ENCODE peak calls at places on chromosomes 16 and 17, in nine cellular contexts. U is A549; C is right cardiac atrium; T is uterus; P is cardiac muscle cell; K is naive thymus-derived CD4-positive, alpha-beta T cell; R is spleen; G is esophagus squamous epithelium; L is brain microvascular endothelial cell. H is an unnamed sample.

GRCh38 chr17:46028374-46028773 is 29.3 kb downstream of the STH start:
- DNase-seq in L (no peak), G (no peak), K (no peak), C (no peak), T (no peak), R (peak; percentile 19), P (no peak), U (no peak), H (no peak)

GRCh38 chr16:87086156-87086555 is 231.0 kb downstream of the C16orf95 start:
- DNase-seq in P (no peak), T (no peak), G (no peak), C (no peak), R (no peak), K (no peak), U (no peak), L (peak; percentile 73), H (no peak)

GRCh38 chr17:50621562-50621961 is 13.1 kb upstream of the ABCC3 start:
- DNase-seq in C (peak; percentile 32), G (no peak), P (no peak), T (no peak), L (no peak), K (no peak), U (no peak), R (no peak), H (peak; percentile 44)

GRCh38 chr17:39963826-39964225 is 1.0 kb downstream of the GSDMA start:
- DNase-seq in K (peak; percentile 33), U (no peak), L (no peak), T (no peak), C (no peak), G (no peak), P (no peak), R (no peak), H (no peak)

GRCh38 chr17:81471804-81472456 is 40.7 kb downstream of the ACTG1 start:
- DNase-seq in U (peak; percentile 94), G (no peak), L (peak; percentile 94), C (peak; percentile 77), R (no peak), P (peak; percentile 32), T (peak; percentile 93), K (no peak), H (peak; percentile 88)

GRCh38 chr17:2259769-2260536 is 43.6 kb downstream of the SMG6 start:
- DNase-seq in L (no peak), G (no peak), T (peak; percentile 78), P (no peak), U (no peak), C (no peak), R (no peak), K (peak; percentile 66), H (no peak)

GRCh38 chr16:86303787-86304685 is 206.3 kb upstream of the FOXF1 start:
- DNase-seq in L (no peak), R (no peak), U (no peak), K (no peak), C (peak; percentile 67), T (peak; percentile 68), P (no peak), G (no peak), H (no peak)

GRCh38 chr16:68297908-68298307 is 12.8 kb downstream of the SLC7A6OS start:
- DNase-seq in U (no peak), K (no peak), T (no peak), G (no peak), L (no peak), C (no peak), R (no peak), P (no peak), H (no peak)

GRCh38 chr17:62179525-62180161 is 114.6 kb upstream of the MED13 start:
- DNase-seq in P (no peak), T (no peak), K (no peak), U (peak; percentile 85), L (peak; percentile 50), G (no peak), C (no peak), R (no peak), H (no peak)

GRCh38 chr16:2008009-2008526 is 1.6 kb downstream of the ZNF598 start:
- DNase-seq in G (no peak), C (peak; percentile 71), P (no peak), T (no peak), K (no peak), L (no peak), R (peak; percentile 79), U (no peak), H (no peak)

GRCh38 chr17:78933959-78934568 is 8.9 kb upstream of the TIMP2 start:
- DNase-seq in L (peak; percentile 98), U (peak; percentile 92), G (peak; percentile 52), C (peak; percentile 99), K (no peak), R (peak; percentile 86), P (peak; percentile 46), T (peak; percentile 99), H (peak; percentile 87)

GRCh38 chr17:55323518-55324295 is 58.9 kb downstream of the HLF start:
- DNase-seq in R (no peak), K (no peak), U (no peak), C (no peak), L (no peak), T (no peak), G (no peak), P (no peak), H (no peak)

GRCh38 chr17:55322451-55322985 is 57.8 kb downstream of the HLF start:
- DNase-seq in R (no peak), K (no peak), L (no peak), C (no peak), P (no peak), U (no peak), G (no peak), T (no peak), H (no peak)

GRCh38 chr17:55320594-55321506 is 56.1 kb downstream of the HLF start:
- DNase-seq in U (no peak), G (no peak), C (no peak), T (no peak), P (no peak), L (no peak), R (no peak), K (no peak), H (no peak)

GRCh38 chr17:55319933-55320593 is 55.3 kb downstream of the HLF start:
- DNase-seq in G (no peak), L (no peak), C (no peak), K (no peak), R (no peak), T (no peak), U (no peak), P (no peak), H (no peak)

GRCh38 chr17:55321507-55322064 is 56.8 kb downstream of the HLF start:
- DNase-seq in P (no peak), K (no peak), L (no peak), U (no peak), C (no peak), T (no peak), G (no peak), R (no peak), H (no peak)
- H3K27ac ChIP-seq in P (no peak overlapping the region), K (no peak overlapping the region), L (no peak overlapping the region), U (no peak overlapping the region), C (no peak overlapping the region), T (peak overlapping the region; percentile 46), G (no peak overlapping the region), R (no peak overlapping the region), H (no peak overlapping the region)

GRCh38 chr17:29746669-29747068 is 124.0 kb upstream of the CORO6 start:
- DNase-seq in L (no peak), P (no peak), K (no peak), R (no peak), C (no peak), U (no peak), G (no peak), T (no peak), H (no peak)

GRCh38 chr17:29740017-29740416 is 117.3 kb upstream of the CORO6 start:
- DNase-seq in C (no peak), T (no peak), R (no peak), P (no peak), L (no peak), U (no peak), K (peak; percentile 20), G (no peak), H (no peak)

GRCh38 chr17:29747660-29748059 is 124.9 kb upstream of the CORO6 start:
- DNase-seq in C (no peak), K (no peak), T (no peak), P (no peak), U (no peak), R (no peak), G (no peak), L (no peak), H (no peak)

GRCh38 chr17:29742210-29742513 is 119.5 kb upstream of the CORO6 start:
- DNase-seq in L (no peak), C (no peak), G (no peak), U (no peak), P (no peak), K (no peak), R (no peak), T (no peak), H (no peak)

GRCh38 chr17:29744121-29744520 is 121.4 kb upstream of the CORO6 start:
- DNase-seq in T (no peak), C (no peak), K (no peak), P (no peak), R (no peak), G (no peak), L (no peak), U (no peak), H (no peak)
- H3K27ac ChIP-seq in T (no peak overlapping the region), C (peak overlapping the region; percentile 46), K (no peak overlapping the region), P (peak overlapping the region; percentile 80), R (no peak overlapping the region), G (peak overlapping the region; percentile 30), L (peak overlapping the region; percentile 28), U (peak overlapping the region; percentile 69), H (peak overlapping the region; percentile 60)

DNA sequence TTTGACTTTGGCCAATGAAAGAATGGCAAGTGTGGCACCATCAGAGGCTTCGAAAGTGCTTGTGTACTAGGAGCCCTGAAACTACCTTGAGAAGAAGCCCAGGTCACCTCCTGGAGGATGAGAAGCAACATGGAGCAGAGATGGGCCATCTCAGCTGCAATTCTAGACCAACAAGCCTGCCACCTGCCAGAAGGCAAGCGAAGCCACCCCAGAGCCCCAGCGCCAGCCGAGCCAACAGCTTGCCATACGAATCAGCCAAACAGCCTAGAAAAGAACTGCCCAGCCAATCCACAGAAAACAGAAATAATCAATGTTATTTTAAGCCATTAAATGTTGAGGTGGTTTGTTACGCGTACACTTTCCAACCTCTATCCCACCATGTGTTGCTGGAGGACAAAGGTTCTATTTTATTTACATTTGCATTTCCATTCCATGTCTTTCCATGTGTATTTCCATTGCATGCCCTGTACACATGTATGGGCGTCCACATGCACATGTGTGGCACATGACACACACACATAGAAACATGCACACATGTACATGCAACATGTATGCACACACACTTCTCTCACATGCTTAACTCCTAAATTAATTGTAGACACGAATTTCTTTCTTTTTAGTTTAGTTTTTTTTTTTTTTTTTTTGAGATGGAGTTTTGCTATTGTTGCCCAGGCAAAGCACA is 144.3 kb upstream of the TNRC6C start:
- DNase-seq in C (no peak), K (no peak), G (no peak), R (peak; percentile 22), U (no peak), L (no peak), P (no peak), T (no peak), H (no peak)
- H3K27ac ChIP-seq in C (no peak overlapping the region), K (no peak overlapping the region), G (no peak overlapping the region), R (no peak overlapping the region), U (no peak overlapping the region), L (no peak overlapping the region), P (no peak overlapping the region), T (no peak overlapping the region), H (no peak overlapping the region)

DNA sequence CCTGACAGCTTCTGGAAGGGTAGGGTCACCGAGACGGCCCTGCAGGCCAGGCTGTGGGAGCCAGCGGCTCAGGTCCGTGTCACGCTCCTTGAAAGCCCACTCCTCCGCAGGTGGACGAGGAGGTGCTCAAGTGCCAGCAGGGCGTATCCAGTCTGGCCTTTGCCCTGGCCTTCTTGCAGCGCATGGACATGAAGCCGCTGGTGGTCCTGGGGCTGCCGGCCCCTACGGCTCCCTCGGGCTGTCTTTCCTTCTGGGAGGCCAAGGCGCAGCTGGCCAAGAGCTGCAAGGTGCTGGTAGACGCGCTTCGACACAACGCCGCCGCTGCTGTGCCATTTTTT is 1.1 kb downstream of the NAGS start:
- DNase-seq in P (no peak), T (no peak), G (no peak), C (no peak), R (no peak), K (no peak), L (no peak), U (no peak), H (no peak)
- H3K27ac ChIP-seq in P (no peak overlapping the region), T (no peak overlapping the region), G (peak overlapping the region; percentile 90), C (no peak overlapping the region), R (no peak overlapping the region), K (no peak overlapping the region), L (no peak overlapping the region), U (no peak overlapping the region), H (no peak overlapping the region)